ENCODE peak calls at places on chromosomes 13 and 19, in ten cellular contexts. T is HepG2, Z is heart left ventricle, S is WTC11, B is HFFc6, F is adrenal gland, Q is cardiac fibroblast, G is testis, J is GM10248, H is ovary. W is an unnamed sample.

GRCh38 chr13:31631071-31631470 is 108.3 kb upstream of the RXFP2 start:
- DNase-seq in Z (no peak), H (no peak), J (no peak), B (no peak), G (no peak), F (no peak), S (no peak), T (no peak), Q (peak), W (no peak)

GRCh38 chr13:27117158-27117557 is 54.5 kb downstream of the USP12 start:
- DNase-seq in T (no peak), J (no peak), G (no peak), Q (no peak), B (peak), H (no peak), S (no peak), Z (no peak), F (no peak), W (no peak)

GRCh38 chr13:40983725-40984669 is 35.1 kb downstream of the ELF1 start:
- DNase-seq in G (no peak), T (no peak), B (no peak), H (no peak), J (no peak), Q (peak), Z (no peak), S (no peak), F (no peak), W (no peak)

GRCh38 chr13:60165391-60166099 is 1.8 kb upstream of the DIAPH3 start:
- DNase-seq in Q (no peak), G (no peak), H (no peak), B (no peak), S (no peak), Z (no peak), T (no peak), J (no peak), F (no peak), W (no peak)

GRCh38 chr19:33299061-33299665 is 3.2 kb downstream of the CEBPA start:
- DNase-seq in Q (no peak), H (no peak), F (no peak), Z (peak), J (no peak), G (no peak), B (no peak), S (no peak), T (no peak), W (no peak)

GRCh38 chr19:50492303-50493052 is 15.8 kb upstream of the GARIN5A start:
- DNase-seq in F (no peak), S (no peak), J (no peak), G (no peak), Q (no peak), B (no peak), H (no peak), T (no peak), Z (peak), W (no peak)

GRCh38 chr19:33402421-33403220 is 29.1 kb downstream of the CEBPG start:
- DNase-seq in F (no peak), J (no peak), T (no peak), H (peak), Q (no peak), G (no peak), Z (peak), B (no peak), S (no peak), W (peak)

GRCh38 chr13:97015661-97016350 is 21.5 kb upstream of the OXGR1 start:
- DNase-seq in Q (no peak), F (no peak), H (no peak), S (no peak), Z (no peak), T (no peak), G (no peak), J (no peak), B (no peak), W (no peak)

GRCh38 chr13:21673592-21674270 is 2.9 kb downstream of the FGF9 start:
- DNase-seq in G (peak), J (peak), H (peak), B (no peak), Z (peak), Q (peak), F (peak), S (peak), T (no peak), W (peak)

GRCh38 chr13:23613971-23614370 is 43.8 kb downstream of the TNFRSF19 start:
- DNase-seq in S (no peak), Q (no peak), Z (no peak), J (no peak), B (no peak), G (no peak), H (no peak), F (no peak), T (no peak), W (no peak)

GRCh38 chr13:73365240-73365639 is 306.4 kb downstream of the KLF5 start:
- DNase-seq in T (no peak), G (no peak), J (no peak), H (no peak), S (no peak), B (no peak), Z (no peak), F (no peak), Q (no peak), W (no peak)

GRCh38 chr13:20831254-20831653 is 57.5 kb upstream of the EEF1AKMT1 start:
- DNase-seq in Q (no peak), J (no peak), H (no peak), B (no peak), Z (no peak), S (no peak), F (no peak), T (no peak), G (no peak), W (no peak)

GRCh38 chr19:17163652-17164051 is 51.5 kb upstream of the USE1 start:
- DNase-seq in G (no peak), S (no peak), J (no peak), T (no peak), H (no peak), B (no peak), F (no peak), Q (no peak), Z (no peak), W (no peak)

GRCh38 chr13:21022694-21023325 is 38.6 kb downstream of the LATS2 start:
- DNase-seq in Z (no peak), S (peak), J (no peak), Q (no peak), G (peak), B (no peak), H (no peak), F (no peak), T (peak), W (no peak)

DNA sequence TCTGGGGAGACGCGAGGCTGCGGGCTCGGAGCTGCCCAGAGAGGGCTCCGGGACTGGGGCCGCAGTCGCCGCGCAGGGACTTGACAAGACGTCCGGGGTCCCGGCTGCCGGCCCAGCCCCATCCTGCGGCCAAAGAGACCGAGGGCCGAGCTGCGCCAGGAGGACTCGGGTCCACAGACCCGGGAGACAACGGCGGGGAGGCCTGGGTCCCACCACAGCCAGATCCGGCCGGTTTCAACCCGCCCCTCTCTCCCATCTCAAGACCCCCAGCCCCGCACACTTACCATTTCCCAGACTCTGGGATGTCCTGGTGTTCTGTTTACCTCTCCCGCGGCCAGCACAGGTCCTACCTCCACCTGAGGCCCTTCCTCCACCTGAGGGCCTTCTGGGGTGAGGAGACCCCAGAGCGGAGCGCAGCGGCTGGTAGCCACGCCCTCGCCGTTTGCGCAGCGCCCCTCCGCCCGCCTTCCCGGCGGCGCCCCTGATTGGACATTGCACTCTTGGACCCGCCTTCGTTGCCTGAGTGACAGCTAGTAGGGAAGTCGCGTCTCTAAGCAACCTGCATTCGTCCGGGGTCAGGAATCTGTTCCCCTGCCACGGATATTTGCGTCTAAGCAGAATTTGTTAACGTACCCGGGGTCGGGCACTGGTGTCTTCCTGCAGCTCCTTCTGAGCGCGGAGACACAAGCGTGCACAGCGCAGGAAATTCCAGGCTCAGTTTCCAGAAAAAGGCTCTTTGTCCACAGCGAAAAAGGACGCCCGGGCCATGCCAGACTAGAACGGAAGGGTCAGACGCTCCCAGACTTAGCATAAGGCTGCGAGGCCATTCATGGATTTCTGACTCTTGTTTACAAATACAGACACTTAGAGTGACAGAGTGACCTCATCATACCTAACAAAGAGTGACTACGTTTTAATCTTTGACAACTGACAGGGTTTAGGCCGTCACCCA is at the start of gene ZNF709:
- DNase-seq in Q (peak), F (peak), G (peak), H (peak), J (peak), S (peak), Z (peak), B (peak), T (peak), W (peak)
- TF ChIP-seq CTCF in Q (no peak), F (no peak), G (no peak), H (no peak), J (no peak), S (no peak), Z (no peak), B (no peak), T (no peak), W (no peak)

GRCh38 chr19:39398297-39398864 is 7.2 kb downstream of the MED29 start:
- DNase-seq in Q (peak), G (peak), B (peak), T (peak), J (no peak), S (no peak), H (peak), Z (peak), F (peak), W (no peak)
- TF ChIP-seq CTCF in Q (no peak), G (no peak), B (no peak), T (no peak), J (no peak), S (no peak), H (no peak), Z (no peak), F (no peak), W (no peak)

DNA sequence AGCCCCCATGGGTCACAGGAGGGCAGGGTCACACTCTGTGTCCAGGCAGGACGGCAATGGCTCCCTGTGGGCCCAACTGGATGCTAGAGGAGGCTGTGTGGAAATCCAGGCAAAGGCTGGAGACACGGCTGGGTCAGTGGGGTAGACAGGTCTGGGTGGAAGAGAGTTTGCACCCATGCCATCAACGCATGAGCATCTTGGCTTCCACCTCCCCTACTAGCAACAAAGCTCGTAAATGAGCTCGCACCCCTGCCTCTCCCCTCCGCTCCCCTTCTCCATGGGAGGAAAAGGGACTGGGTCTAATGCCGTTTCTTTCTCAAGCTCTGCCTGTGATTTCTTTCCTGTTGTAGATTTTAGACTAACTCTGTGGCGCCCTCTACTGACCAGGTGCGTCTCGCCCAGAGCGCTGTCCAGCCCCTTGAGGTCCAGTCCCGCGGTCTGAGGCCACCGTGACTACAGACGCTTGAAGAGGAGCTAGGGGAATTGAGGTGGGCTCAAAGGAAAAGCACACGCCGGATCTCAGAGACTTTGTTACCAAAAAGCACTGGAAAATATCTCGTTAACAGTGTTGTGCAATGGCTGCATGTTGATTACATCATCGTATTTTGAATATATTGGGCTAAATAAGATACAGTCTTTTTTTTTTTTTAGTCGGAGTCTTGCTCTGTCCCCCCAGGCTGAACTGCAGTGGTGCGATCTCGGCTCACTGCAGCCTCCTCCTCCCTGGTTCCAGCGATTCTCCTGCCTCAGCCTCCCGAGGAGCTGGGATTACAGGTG is 50.7 kb upstream of the USP29 start:
- DNase-seq in J (no peak), H (peak), Z (no peak), S (peak), Q (no peak), G (peak), B (no peak), T (peak), F (peak), W (no peak)
- TF ChIP-seq CTCF in J (no peak), H (peak), Z (peak), S (no peak), Q (no peak), G (peak), B (peak), T (peak), F (peak), W (peak)

DNA sequence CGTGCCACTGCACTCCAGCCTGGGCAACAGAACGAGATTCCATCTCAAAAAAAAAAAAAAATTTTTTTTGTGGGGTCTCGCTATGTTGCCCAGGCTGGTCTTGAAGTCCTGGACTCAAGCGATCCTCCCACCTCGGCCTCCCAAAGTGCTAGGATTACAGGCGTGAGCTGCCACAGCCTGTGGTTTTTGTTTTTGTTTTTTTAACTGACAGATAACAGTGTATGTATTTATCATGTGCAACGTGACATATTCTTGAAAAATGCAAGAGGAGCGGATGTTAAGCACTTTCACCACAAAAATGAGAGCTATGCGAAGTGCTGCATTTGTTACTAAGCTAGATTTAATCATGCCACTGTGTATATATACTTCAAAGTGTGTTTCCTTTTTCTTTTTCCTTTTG is 49.0 kb downstream of the ARHGEF18 start:
- DNase-seq in T (peak), J (no peak), B (peak), Z (no peak), S (no peak), Q (peak), H (no peak), F (no peak), G (no peak), W (no peak)
- TF ChIP-seq CTCF in T (no peak), J (no peak), B (no peak), Z (no peak), S (no peak), Q (no peak), H (no peak), F (no peak), G (no peak), W (no peak)

GRCh38 chr19:13986348-13986904 is 19.7 kb downstream of the RFX1 start:
- DNase-seq in Z (peak), Q (peak), H (no peak), S (peak), B (peak), F (peak), J (peak), T (no peak), G (peak), W (peak)

GRCh38 chr19:13990085-13990484 is 16.0 kb downstream of the RFX1 start:
- DNase-seq in S (no peak), H (no peak), Z (no peak), G (no peak), Q (no peak), B (no peak), J (no peak), F (no peak), T (no peak), W (no peak)

GRCh38 chr19:13985771-13986347 is 20.3 kb downstream of the RFX1 start:
- DNase-seq in T (no peak), F (no peak), Q (no peak), J (no peak), S (peak), Z (no peak), G (no peak), B (no peak), H (no peak), W (no peak)

GRCh38 chr19:13984875-13985741 is 21.0 kb downstream of the RFX1 start:
- DNase-seq in J (no peak), T (peak), G (no peak), Q (no peak), H (no peak), B (no peak), S (no peak), Z (no peak), F (no peak), W (no peak)

GRCh38 chr19:13987101-13987890 is 18.8 kb downstream of the RFX1 start:
- DNase-seq in Q (no peak), G (peak), H (no peak), Z (no peak), T (no peak), S (no peak), J (no peak), F (peak), B (no peak), W (no peak)
- TF ChIP-seq CTCF in Q (no peak), G (no peak), H (no peak), Z (no peak), T (no peak), S (no peak), J (no peak), F (no peak), B (no peak), W (no peak)

GRCh38 chr19:48556163-48556562 is 4.2 kb downstream of the SULT2B1 start:
- DNase-seq in H (no peak), Q (peak), S (no peak), G (no peak), B (peak), F (peak), Z (no peak), J (no peak), T (peak), W (no peak)

GRCh38 chr19:48554385-48555091 is 2.6 kb downstream of the SULT2B1 start:
- DNase-seq in Q (no peak), T (peak), B (no peak), Z (no peak), F (peak), H (no peak), S (peak), J (no peak), G (no peak), W (no peak)

GRCh38 chr19:48551437-48552302 is at the start of gene SULT2B1:
- DNase-seq in G (no peak), J (no peak), T (no peak), F (no peak), B (no peak), H (no peak), Q (no peak), S (no peak), Z (peak), W (no peak)

GRCh38 chr19:48552406-48553322 is 692 bp downstream of the SULT2B1 start:
- DNase-seq in S (no peak), B (no peak), F (no peak), J (no peak), Z (no peak), T (no peak), Q (no peak), G (no peak), H (no peak), W (peak)

DNA sequence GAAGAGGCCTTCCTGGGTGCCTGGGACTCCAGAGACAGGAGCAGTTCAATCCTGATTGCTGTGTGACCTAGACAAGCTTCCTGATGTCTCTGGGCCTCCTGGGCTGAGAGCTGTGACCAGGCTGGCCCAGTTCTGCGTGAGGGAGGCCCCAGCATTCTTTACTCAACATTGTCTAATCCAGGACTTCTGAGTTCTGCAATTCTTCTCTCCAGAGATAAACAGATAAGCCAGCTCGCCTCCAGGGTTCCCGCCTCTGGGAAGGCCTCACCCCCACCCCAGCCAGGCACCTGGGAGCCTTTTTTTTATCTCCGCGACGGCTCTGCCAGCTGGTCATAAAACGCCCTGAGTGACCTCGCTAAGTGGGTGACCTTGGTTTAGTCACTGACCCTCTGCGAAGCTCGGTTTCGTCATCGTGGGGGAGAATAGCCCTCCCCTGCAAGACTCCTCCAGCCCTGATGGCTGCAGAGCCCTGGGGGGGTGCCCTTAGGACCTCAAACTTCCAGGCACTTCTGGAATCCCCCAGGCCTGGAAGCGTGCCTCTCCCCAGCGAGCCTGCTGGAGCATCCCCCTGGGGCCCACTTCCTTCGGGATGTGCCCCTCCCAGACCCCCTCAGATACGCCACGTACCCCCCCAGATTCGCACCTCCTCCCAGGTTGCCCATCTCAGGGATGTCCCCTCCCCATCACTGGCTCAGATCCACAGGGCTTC is 1.9 kb downstream of the SULT2B1 start:
- DNase-seq in Z (no peak), B (peak), F (peak), G (peak), T (peak), J (no peak), S (peak), H (no peak), Q (peak), W (no peak)
- TF ChIP-seq CTCF in Z (no peak), B (no peak), F (no peak), G (no peak), T (no peak), J (no peak), S (no peak), H (no peak), Q (no peak), W (no peak)

GRCh38 chr19:8458380-8458779 is 13.6 kb downstream of the HNRNPM start:
- DNase-seq in G (no peak), J (no peak), S (no peak), T (no peak), H (no peak), F (no peak), B (no peak), Z (no peak), Q (no peak), W (no peak)

GRCh38 chr19:8459095-8459494 is 14.3 kb downstream of the HNRNPM start:
- DNase-seq in F (no peak), Q (no peak), S (no peak), H (no peak), B (no peak), G (no peak), T (no peak), Z (no peak), J (no peak), W (no peak)

GRCh38 chr19:8457802-8458201 is 13.0 kb downstream of the HNRNPM start:
- DNase-seq in G (no peak), H (no peak), J (no peak), Z (no peak), Q (no peak), S (no peak), T (no peak), B (no peak), F (no peak), W (no peak)

GRCh38 chr19:8456064-8456463 is 11.3 kb downstream of the HNRNPM start:
- DNase-seq in H (no peak), T (no peak), J (no peak), Z (no peak), G (no peak), F (no peak), S (peak), B (no peak), Q (no peak), W (no peak)

DNA sequence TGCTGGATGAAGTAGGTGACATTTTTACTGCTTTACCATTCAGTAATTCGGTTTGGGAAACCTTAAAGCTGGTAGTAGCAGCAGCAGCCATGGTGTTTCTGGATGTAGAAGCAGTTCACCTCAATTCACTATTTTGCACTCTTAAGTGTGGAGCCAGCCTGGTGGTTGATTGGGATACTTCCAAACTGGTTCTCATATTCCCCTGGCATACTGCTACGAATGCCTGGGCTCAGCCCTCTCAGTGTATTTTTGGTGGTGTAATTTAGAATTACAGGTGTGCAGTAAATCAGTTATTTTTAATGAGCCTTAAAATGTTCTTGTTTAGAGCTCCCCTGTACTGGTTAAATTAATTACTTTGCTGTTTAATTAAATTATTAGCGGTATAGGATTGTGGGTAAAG is 12.4 kb downstream of the HNRNPM start:
- DNase-seq in H (no peak), T (no peak), J (no peak), Q (no peak), G (no peak), F (no peak), Z (no peak), S (no peak), B (no peak), W (no peak)
- TF ChIP-seq CTCF in H (no peak), T (no peak), J (no peak), Q (no peak), G (no peak), F (no peak), Z (no peak), S (no peak), B (peak), W (no peak)

GRCh38 chr19:14475251-14476073 is at the start of gene PTGER1:
- DNase-seq in S (peak), Q (peak), T (no peak), J (peak), Z (no peak), B (no peak), G (no peak), H (no peak), F (no peak), W (peak)
- TF ChIP-seq CTCF in S (no peak), Q (peak), T (peak), J (peak), Z (peak), B (peak), G (no peak), H (no peak), F (no peak), W (peak)